ENCODE peak calls at places on chromosomes 11 and 22, in five cellular contexts. B is astrocyte, L is mesendoderm, A is neuronal stem cell, G is neural progenitor cell. J is an unnamed sample. For H3K4me1, the result is how much of the 10 kb centered on the place peaks cover.

GRCh38 chr22:44522526-44523170 is 24.6 kb upstream of the RTL6 start:
- DNase-seq in B (no peak), L (no peak), A (no peak), G (no peak), J (no peak)

GRCh38 chr22:43126506-43127165 is 16.1 kb downstream of the BIK start:
- DNase-seq in B (peak), L (peak), A (no peak), G (no peak), J (peak)

GRCh38 chr11:119991669-119992068 is 146.2 kb downstream of the TRIM29 start:
- DNase-seq in B (no peak), L (no peak), A (no peak), G (no peak), J (no peak)

GRCh38 chr22:45094826-45095225 is 68.9 kb upstream of the NUP50 start:
- DNase-seq in B (no peak), L (no peak), A (no peak), G (no peak), J (no peak)

GRCh38 chr11:48034926-48035876 is 54.8 kb downstream of the PTPRJ start:
- DNase-seq in B (no peak), L (no peak), A (no peak), G (no peak), J (no peak)

GRCh38 chr11:13007702-13008435 is 1.2 kb upstream of the RASSF10 start:
- DNase-seq in B (no peak), L (peak), A (no peak), G (no peak), J (no peak)

GRCh38 chr11:110147965-110148709 is 54.9 kb downstream of the ZC3H12C start:
- DNase-seq in B (peak), L (peak), A (no peak), G (no peak), J (no peak)

GRCh38 chr22:46023558-46023981 is 46.6 kb upstream of the WNT7B start:
- DNase-seq in B (peak), L (peak), A (no peak), G (no peak), J (peak)

GRCh38 chr11:18088974-18089373 is 16.9 kb downstream of the SAAL1 start:
- DNase-seq in B (no peak), L (no peak), A (no peak), G (no peak), J (no peak)

GRCh38 chr11:99803501-99803900 is 782.8 kb downstream of the CNTN5 start:
- DNase-seq in B (no peak), L (peak), A (no peak), G (no peak), J (no peak)

GRCh38 chr22:39349506-39349966 is 255 bp upstream of the SYNGR1 start:
- DNase-seq in B (no peak), L (peak), A (peak), G (peak), J (peak)

GRCh38 chr11:107576497-107577086 is 11.1 kb upstream of the ALKBH8 start:
- DNase-seq in B (no peak), L (no peak), A (peak), G (peak), J (peak)

GRCh38 chr22:44025171-44026065 is 1.3 kb downstream of the PARVB start:
- DNase-seq in B (no peak), L (no peak), A (no peak), G (no peak), J (no peak)

GRCh38 chr11:95059031-95059430 is 7.7 kb upstream of the SRSF8 start:
- DNase-seq in B (no peak), L (no peak), A (no peak), G (no peak), J (no peak)

GRCh38 chr11:76880314-76880713 is 19.6 kb downstream of the ACER3 start:
- DNase-seq in B (no peak), L (no peak), A (no peak), G (no peak), J (no peak)

GRCh38 chr11:1557904-1558831 is 13.9 kb downstream of the DUSP8 start:
- DNase-seq in B (peak), L (no peak), A (no peak), G (no peak), J (peak)

GRCh38 chr11:65786008-65786785 is 666 bp upstream of the OVOL1 start:
- DNase-seq in B (no peak), L (no peak), A (no peak), G (peak), J (peak)

GRCh38 chr22:38753894-38754246 is 1.9 kb downstream of the SUN2 start:
- DNase-seq in B (no peak), L (no peak), A (no peak), G (no peak), J (no peak)

GRCh38 chr11:7668911-7669310 is 4.4 kb downstream of the CYB5R2 start:
- DNase-seq in B (no peak), L (peak), A (no peak), G (no peak), J (no peak)

GRCh38 chr11:86919557-86920210 is 35.5 kb downstream of the FZD4 start:
- DNase-seq in B (peak), L (peak), A (peak), G (peak), J (peak)

GRCh38 chr11:3989891-3990290 is 104.7 kb upstream of the RRM1 start:
- DNase-seq in B (no peak), L (no peak), A (no peak), G (no peak), J (no peak)

GRCh38 chr22:21570398-21570797 is 2.9 kb downstream of the UBE2L3 start:
- DNase-seq in B (no peak), L (no peak), A (no peak), G (no peak), J (no peak)

GRCh38 chr11:1983601-1983961 is 14.1 kb downstream of the H19 start:
- DNase-seq in B (no peak), L (no peak), A (no peak), G (no peak), J (peak)

GRCh38 chr11:99682646-99683045 is 661.9 kb downstream of the CNTN5 start:
- DNase-seq in B (no peak), L (no peak), A (no peak), G (no peak), J (no peak)

GRCh38 chr11:1573077-1573846 is 1.2 kb upstream of the DUSP8 start:
- DNase-seq in B (no peak), L (no peak), A (no peak), G (no peak), J (peak)

GRCh38 chr11:55726715-55727324 is 46.4 kb upstream of the OR5D13 start:
- DNase-seq in B (no peak), L (peak), A (no peak), G (no peak), J (peak)

GRCh38 chr11:3959015-3959917 is 103.8 kb downstream of the STIM1 start:
- DNase-seq in B (peak), L (peak), A (no peak), G (peak), J (no peak)

GRCh38 chr22:49621601-49622210 is 206.0 kb downstream of the BRD1 start:
- DNase-seq in B (no peak), L (no peak), A (no peak), G (no peak), J (no peak)

GRCh38 chr11:75423721-75424120 is 9.3 kb downstream of the KLHL35 start:
- DNase-seq in B (no peak), L (no peak), A (no peak), G (no peak), J (no peak)

DNA sequence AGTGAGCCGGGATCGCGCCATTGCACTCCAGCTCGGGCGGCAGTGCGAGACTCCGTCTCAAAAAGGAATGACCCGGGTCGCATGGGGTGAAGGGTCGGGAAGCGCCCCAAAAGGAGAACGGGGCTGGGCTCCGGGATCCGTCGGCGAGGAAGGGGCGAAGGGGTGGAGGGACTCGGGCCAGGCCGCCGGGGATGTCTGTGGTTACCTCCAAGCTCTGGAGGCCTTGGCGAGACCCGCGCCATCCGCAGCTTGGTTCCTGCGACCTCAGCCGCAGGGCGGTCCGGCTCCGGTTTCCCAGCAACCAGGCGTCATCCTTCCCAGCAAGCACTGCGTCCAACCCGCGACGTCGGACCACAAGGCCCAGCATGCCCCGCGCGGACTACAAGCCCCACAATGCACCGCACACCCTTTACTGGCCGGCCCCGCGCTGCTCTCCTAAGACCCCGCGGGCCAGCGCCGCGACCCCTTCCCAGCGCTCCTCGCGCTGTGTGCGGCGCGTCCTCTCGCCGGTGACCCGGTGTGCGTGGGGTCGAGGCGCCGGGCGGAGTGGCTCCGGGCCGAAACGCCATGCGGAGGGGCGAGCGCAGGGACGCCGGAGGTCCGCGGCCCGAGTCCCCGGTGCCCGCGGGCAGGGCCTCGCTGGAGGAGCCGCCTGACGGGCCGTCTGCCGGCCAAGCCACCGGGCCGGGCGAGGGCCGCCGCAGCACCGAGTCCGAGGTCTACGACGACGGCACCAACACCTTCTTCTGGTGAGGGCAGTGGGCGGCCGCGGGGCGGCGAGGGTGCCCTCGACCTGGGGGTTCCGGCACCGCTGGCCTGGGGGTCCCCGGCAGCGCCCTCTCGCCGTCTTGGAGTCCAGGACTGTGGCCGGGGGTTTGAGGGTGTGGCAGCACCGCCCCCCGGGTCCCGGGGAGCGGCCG is at the start of gene PTDSS2:
- DNase-seq in B (peak), L (peak), A (peak), G (peak), J (peak)
- H3K4me1 ChIP-seq in B (under half), L (under half), A (under half), G (under half), J (under half)

GRCh38 chr11:36688892-36689291 is 90.9 kb upstream of the RAG2 start:
- DNase-seq in B (no peak), L (no peak), A (no peak), G (no peak), J (no peak)

GRCh38 chr11:36688132-36688531 is 90.1 kb upstream of the RAG2 start:
- DNase-seq in B (no peak), L (no peak), A (no peak), G (no peak), J (no peak)

GRCh38 chr11:36693139-36693845 is 95.3 kb upstream of the RAG2 start:
- DNase-seq in B (no peak), L (no peak), A (no peak), G (no peak), J (no peak)

GRCh38 chr11:36684840-36685800 is 87.1 kb upstream of the RAG2 start:
- DNase-seq in B (no peak), L (no peak), A (no peak), G (no peak), J (no peak)

DNA sequence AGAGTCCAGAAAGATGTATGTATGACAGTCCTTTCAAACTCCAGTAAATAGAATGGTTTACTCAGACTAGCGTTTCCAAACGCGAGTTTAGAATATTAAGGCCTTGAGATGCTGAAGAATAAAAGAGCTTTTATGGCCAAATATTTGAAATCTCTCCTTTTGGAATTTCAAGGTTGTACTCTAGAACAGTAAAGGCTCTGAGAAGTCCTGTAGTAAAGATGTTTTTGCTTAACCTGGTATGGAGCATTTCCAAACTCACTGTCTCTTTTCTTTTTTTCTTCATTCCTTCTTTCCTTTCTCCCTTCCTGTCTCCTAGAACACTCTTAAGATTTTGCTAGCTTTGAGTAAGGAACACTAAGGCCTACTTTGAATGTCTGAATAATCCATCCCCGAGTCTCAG is 91.4 kb upstream of the RAG2 start:
- DNase-seq in B (no peak), L (no peak), A (no peak), G (no peak), J (no peak)
- H3K9ac ChIP-seq in B (no peak), L (no peak), A (no peak), G (no peak), J (no peak)

DNA sequence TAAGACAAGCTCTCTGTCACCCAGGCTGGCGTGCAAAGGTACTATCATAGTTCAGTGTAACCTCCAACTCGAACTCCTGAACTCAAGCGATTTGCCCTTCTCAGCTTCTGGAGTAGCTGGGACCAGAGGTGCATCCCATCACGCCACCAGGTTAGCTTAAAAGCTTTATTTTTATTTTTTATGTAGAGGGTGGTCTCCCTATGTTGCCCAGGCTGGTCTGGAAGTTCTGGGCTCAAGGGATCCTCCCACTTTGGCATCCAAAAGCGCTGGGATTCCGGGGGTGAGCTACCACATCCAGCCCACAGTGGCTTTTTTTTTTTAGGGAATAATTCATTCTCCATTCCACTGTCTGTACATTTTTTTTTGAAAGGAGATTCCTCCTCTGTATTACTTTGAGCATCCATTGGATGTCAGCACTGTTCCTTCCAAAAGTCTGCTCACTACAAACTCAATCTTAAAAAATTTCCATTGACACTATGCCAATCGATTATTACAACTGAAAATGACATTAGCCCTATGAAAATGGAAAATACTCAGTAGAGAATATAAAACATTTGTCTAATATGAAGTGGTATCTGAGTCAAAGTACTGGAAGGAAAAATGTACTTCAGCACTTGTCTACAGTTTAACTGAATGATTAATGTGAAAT is 1.3 kb upstream of the LPXN start:
- DNase-seq in B (peak), L (peak), A (no peak), G (no peak), J (no peak)
- H3K4me1 ChIP-seq in B (under half), L (under half), A (under half), G (under half), J (under half)

GRCh38 chr11:116930177-116930576 is 92.8 kb upstream of the APOA1 start:
- DNase-seq in B (peak), L (peak), A (no peak), G (no peak), J (peak)

GRCh38 chr11:116929393-116930090 is 92.1 kb upstream of the APOA1 start:
- DNase-seq in B (peak), L (no peak), A (no peak), G (no peak), J (no peak)

GRCh38 chr11:116932182-116932581 is 94.8 kb upstream of the APOA1 start:
- DNase-seq in B (no peak), L (no peak), A (no peak), G (no peak), J (no peak)

GRCh38 chr11:116931206-116931953 is 94.0 kb upstream of the APOA1 start:
- DNase-seq in B (peak), L (peak), A (no peak), G (no peak), J (no peak)

DNA sequence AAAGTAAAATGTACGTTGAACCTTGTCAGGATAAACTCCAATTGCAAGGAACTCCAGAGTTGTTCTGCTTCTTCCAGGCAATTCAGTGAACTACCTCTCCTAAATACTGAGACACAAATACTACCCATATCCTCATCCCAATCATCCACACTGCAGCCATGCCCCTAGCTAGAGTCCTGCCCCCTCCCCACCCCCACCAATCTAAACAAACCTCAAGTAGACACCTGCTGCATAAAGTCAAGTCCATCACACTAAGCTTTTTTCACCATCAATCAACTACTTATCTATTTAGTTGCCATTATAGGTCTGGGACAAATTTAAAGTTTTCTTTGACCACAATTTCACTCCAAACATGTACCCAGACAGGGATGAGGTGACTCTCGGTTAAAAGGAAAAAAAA is 93.2 kb upstream of the APOA1 start:
- DNase-seq in B (no peak), L (no peak), A (no peak), G (no peak), J (no peak)
- H3K9ac ChIP-seq in B (peak), L (no peak), A (no peak), G (no peak), J (no peak)

J was measured in endodermal cell.